ENCODE peak calls at places on chromosomes 12 and 14, in nine cellular contexts. One of them, this sample, is unnamed.

GRCh38 chr14:59481407-59482119 is 2.6 kb downstream of the L3HYPDH start:
- DNase-seq in stimulated activated CD8-positive, alpha-beta memory T cell treated with anti-CD3 and anti-CD28 coated beads, Interleukin-15, amount 100 ng/mL, for 24 hours: no peak
- DNase-seq in fibroblast of pulmonary artery: peak
- DNase-seq in iris pigment epithelial cell: peak
- DNase-seq in GM23248: peak
- DNase-seq in lower leg skin: no peak
- DNase-seq in DMS153: no peak
- DNase-seq in activated T-cell treated with anti-CD3 and anti-CD28 coated beads, Interleukin-2, amount 50 U/mL, for 4 hours: no peak
- DNase-seq in progenitor cell of endocrine pancreas: no peak
- DNase-seq in this sample: no peak

GRCh38 chr12:100170313-100170858 is 27.7 kb upstream of the BLTP3B start:
- DNase-seq in stimulated activated CD8-positive, alpha-beta memory T cell treated with anti-CD3 and anti-CD28 coated beads, Interleukin-15, amount 100 ng/mL, for 24 hours: no peak
- DNase-seq in fibroblast of pulmonary artery: no peak
- DNase-seq in iris pigment epithelial cell: no peak
- DNase-seq in GM23248: no peak
- DNase-seq in lower leg skin: no peak
- DNase-seq in DMS153: no peak
- DNase-seq in activated T-cell treated with anti-CD3 and anti-CD28 coated beads, Interleukin-2, amount 50 U/mL, for 4 hours: no peak
- DNase-seq in progenitor cell of endocrine pancreas: no peak
- DNase-seq in this sample: no peak

GRCh38 chr12:9754984-9755383 is 5.7 kb downstream of the CD69 start:
- DNase-seq in stimulated activated CD8-positive, alpha-beta memory T cell treated with anti-CD3 and anti-CD28 coated beads, Interleukin-15, amount 100 ng/mL, for 24 hours: no peak
- DNase-seq in fibroblast of pulmonary artery: no peak
- DNase-seq in iris pigment epithelial cell: no peak
- DNase-seq in GM23248: no peak
- DNase-seq in lower leg skin: no peak
- DNase-seq in DMS153: no peak
- DNase-seq in activated T-cell treated with anti-CD3 and anti-CD28 coated beads, Interleukin-2, amount 50 U/mL, for 4 hours: no peak
- DNase-seq in progenitor cell of endocrine pancreas: no peak
- DNase-seq in this sample: no peak

GRCh38 chr12:81329088-81329487 is 251.2 kb downstream of the ACSS3 start:
- DNase-seq in stimulated activated CD8-positive, alpha-beta memory T cell treated with anti-CD3 and anti-CD28 coated beads, Interleukin-15, amount 100 ng/mL, for 24 hours: no peak
- DNase-seq in fibroblast of pulmonary artery: peak
- DNase-seq in iris pigment epithelial cell: peak
- DNase-seq in GM23248: peak
- DNase-seq in lower leg skin: no peak
- DNase-seq in DMS153: no peak
- DNase-seq in activated T-cell treated with anti-CD3 and anti-CD28 coated beads, Interleukin-2, amount 50 U/mL, for 4 hours: no peak
- DNase-seq in progenitor cell of endocrine pancreas: no peak
- DNase-seq in this sample: no peak

GRCh38 chr12:67758119-67758873 is 109.8 kb downstream of the DYRK2 start:
- DNase-seq in stimulated activated CD8-positive, alpha-beta memory T cell treated with anti-CD3 and anti-CD28 coated beads, Interleukin-15, amount 100 ng/mL, for 24 hours: no peak
- DNase-seq in fibroblast of pulmonary artery: no peak
- DNase-seq in iris pigment epithelial cell: no peak
- DNase-seq in GM23248: no peak
- DNase-seq in lower leg skin: no peak
- DNase-seq in DMS153: no peak
- DNase-seq in activated T-cell treated with anti-CD3 and anti-CD28 coated beads, Interleukin-2, amount 50 U/mL, for 4 hours: no peak
- DNase-seq in progenitor cell of endocrine pancreas: no peak
- DNase-seq in this sample: no peak

GRCh38 chr14:56325251-56325839 is 207.1 kb downstream of the PELI2 start:
- DNase-seq in stimulated activated CD8-positive, alpha-beta memory T cell treated with anti-CD3 and anti-CD28 coated beads, Interleukin-15, amount 100 ng/mL, for 24 hours: no peak
- DNase-seq in fibroblast of pulmonary artery: peak
- DNase-seq in iris pigment epithelial cell: no peak
- DNase-seq in GM23248: peak
- DNase-seq in lower leg skin: no peak
- DNase-seq in DMS153: no peak
- DNase-seq in activated T-cell treated with anti-CD3 and anti-CD28 coated beads, Interleukin-2, amount 50 U/mL, for 4 hours: no peak
- DNase-seq in progenitor cell of endocrine pancreas: no peak
- DNase-seq in this sample: no peak

GRCh38 chr14:79643132-79643531 is 568.2 kb downstream of the DIO2 start:
- DNase-seq in stimulated activated CD8-positive, alpha-beta memory T cell treated with anti-CD3 and anti-CD28 coated beads, Interleukin-15, amount 100 ng/mL, for 24 hours: no peak
- DNase-seq in fibroblast of pulmonary artery: no peak
- DNase-seq in iris pigment epithelial cell: no peak
- DNase-seq in GM23248: no peak
- DNase-seq in lower leg skin: no peak
- DNase-seq in DMS153: no peak
- DNase-seq in activated T-cell treated with anti-CD3 and anti-CD28 coated beads, Interleukin-2, amount 50 U/mL, for 4 hours: no peak
- DNase-seq in progenitor cell of endocrine pancreas: no peak
- DNase-seq in this sample: no peak

GRCh38 chr14:54515670-54516069 is 6.0 kb downstream of the CGRRF1 start:
- DNase-seq in stimulated activated CD8-positive, alpha-beta memory T cell treated with anti-CD3 and anti-CD28 coated beads, Interleukin-15, amount 100 ng/mL, for 24 hours: no peak
- DNase-seq in fibroblast of pulmonary artery: no peak
- DNase-seq in iris pigment epithelial cell: no peak
- DNase-seq in GM23248: no peak
- DNase-seq in lower leg skin: no peak
- DNase-seq in DMS153: no peak
- DNase-seq in activated T-cell treated with anti-CD3 and anti-CD28 coated beads, Interleukin-2, amount 50 U/mL, for 4 hours: no peak
- DNase-seq in progenitor cell of endocrine pancreas: no peak
- DNase-seq in this sample: no peak

GRCh38 chr12:104567832-104568490 is 111.2 kb downstream of the CHST11 start:
- DNase-seq in stimulated activated CD8-positive, alpha-beta memory T cell treated with anti-CD3 and anti-CD28 coated beads, Interleukin-15, amount 100 ng/mL, for 24 hours: no peak
- DNase-seq in fibroblast of pulmonary artery: peak
- DNase-seq in iris pigment epithelial cell: no peak
- DNase-seq in GM23248: no peak
- DNase-seq in lower leg skin: no peak
- DNase-seq in DMS153: no peak
- DNase-seq in activated T-cell treated with anti-CD3 and anti-CD28 coated beads, Interleukin-2, amount 50 U/mL, for 4 hours: no peak
- DNase-seq in progenitor cell of endocrine pancreas: no peak
- DNase-seq in this sample: no peak

GRCh38 chr12:24500466-24501232 is 448.3 kb downstream of the BCAT1 start:
- DNase-seq in stimulated activated CD8-positive, alpha-beta memory T cell treated with anti-CD3 and anti-CD28 coated beads, Interleukin-15, amount 100 ng/mL, for 24 hours: no peak
- DNase-seq in fibroblast of pulmonary artery: no peak
- DNase-seq in iris pigment epithelial cell: peak
- DNase-seq in GM23248: peak
- DNase-seq in lower leg skin: no peak
- DNase-seq in DMS153: no peak
- DNase-seq in activated T-cell treated with anti-CD3 and anti-CD28 coated beads, Interleukin-2, amount 50 U/mL, for 4 hours: no peak
- DNase-seq in progenitor cell of endocrine pancreas: no peak
- DNase-seq in this sample: no peak

GRCh38 chr12:4274396-4274959 is 916 bp downstream of the CCND2 start:
- DNase-seq in stimulated activated CD8-positive, alpha-beta memory T cell treated with anti-CD3 and anti-CD28 coated beads, Interleukin-15, amount 100 ng/mL, for 24 hours: no peak
- DNase-seq in fibroblast of pulmonary artery: peak
- DNase-seq in iris pigment epithelial cell: peak
- DNase-seq in GM23248: peak
- DNase-seq in lower leg skin: no peak
- DNase-seq in DMS153: no peak
- DNase-seq in activated T-cell treated with anti-CD3 and anti-CD28 coated beads, Interleukin-2, amount 50 U/mL, for 4 hours: no peak
- DNase-seq in progenitor cell of endocrine pancreas: no peak
- DNase-seq in this sample: peak

GRCh38 chr14:58106446-58106845 is 45.6 kb downstream of the ARMH4 start:
- DNase-seq in stimulated activated CD8-positive, alpha-beta memory T cell treated with anti-CD3 and anti-CD28 coated beads, Interleukin-15, amount 100 ng/mL, for 24 hours: no peak
- DNase-seq in fibroblast of pulmonary artery: no peak
- DNase-seq in iris pigment epithelial cell: no peak
- DNase-seq in GM23248: no peak
- DNase-seq in lower leg skin: no peak
- DNase-seq in DMS153: no peak
- DNase-seq in activated T-cell treated with anti-CD3 and anti-CD28 coated beads, Interleukin-2, amount 50 U/mL, for 4 hours: no peak
- DNase-seq in progenitor cell of endocrine pancreas: no peak
- DNase-seq in this sample: no peak

GRCh38 chr14:104159990-104160389 is 21.6 kb downstream of the KIF26A start:
- DNase-seq in stimulated activated CD8-positive, alpha-beta memory T cell treated with anti-CD3 and anti-CD28 coated beads, Interleukin-15, amount 100 ng/mL, for 24 hours: no peak
- DNase-seq in fibroblast of pulmonary artery: no peak
- DNase-seq in iris pigment epithelial cell: no peak
- DNase-seq in GM23248: no peak
- DNase-seq in lower leg skin: no peak
- DNase-seq in DMS153: no peak
- DNase-seq in activated T-cell treated with anti-CD3 and anti-CD28 coated beads, Interleukin-2, amount 50 U/mL, for 4 hours: no peak
- DNase-seq in progenitor cell of endocrine pancreas: no peak
- DNase-seq in this sample: no peak

GRCh38 chr12:25115677-25116076 is 79.3 kb downstream of the DNAI7 start:
- DNase-seq in stimulated activated CD8-positive, alpha-beta memory T cell treated with anti-CD3 and anti-CD28 coated beads, Interleukin-15, amount 100 ng/mL, for 24 hours: no peak
- DNase-seq in fibroblast of pulmonary artery: no peak
- DNase-seq in iris pigment epithelial cell: no peak
- DNase-seq in GM23248: no peak
- DNase-seq in lower leg skin: no peak
- DNase-seq in DMS153: no peak
- DNase-seq in activated T-cell treated with anti-CD3 and anti-CD28 coated beads, Interleukin-2, amount 50 U/mL, for 4 hours: no peak
- DNase-seq in progenitor cell of endocrine pancreas: no peak
- DNase-seq in this sample: no peak

GRCh38 chr14:85813040-85813439 is 283.1 kb downstream of the FLRT2 start:
- DNase-seq in stimulated activated CD8-positive, alpha-beta memory T cell treated with anti-CD3 and anti-CD28 coated beads, Interleukin-15, amount 100 ng/mL, for 24 hours: no peak
- DNase-seq in fibroblast of pulmonary artery: no peak
- DNase-seq in iris pigment epithelial cell: no peak
- DNase-seq in GM23248: no peak
- DNase-seq in lower leg skin: no peak
- DNase-seq in DMS153: no peak
- DNase-seq in activated T-cell treated with anti-CD3 and anti-CD28 coated beads, Interleukin-2, amount 50 U/mL, for 4 hours: no peak
- DNase-seq in progenitor cell of endocrine pancreas: no peak
- DNase-seq in this sample: no peak

GRCh38 chr12:46559311-46559710 is 186.7 kb upstream of the SLC38A2 start:
- DNase-seq in stimulated activated CD8-positive, alpha-beta memory T cell treated with anti-CD3 and anti-CD28 coated beads, Interleukin-15, amount 100 ng/mL, for 24 hours: no peak
- DNase-seq in fibroblast of pulmonary artery: peak
- DNase-seq in iris pigment epithelial cell: peak
- DNase-seq in GM23248: peak
- DNase-seq in lower leg skin: no peak
- DNase-seq in DMS153: no peak
- DNase-seq in activated T-cell treated with anti-CD3 and anti-CD28 coated beads, Interleukin-2, amount 50 U/mL, for 4 hours: no peak
- DNase-seq in progenitor cell of endocrine pancreas: no peak
- DNase-seq in this sample: no peak

GRCh38 chr14:21866479-21866878 is 192.9 kb upstream of the OR4E1 start:
- DNase-seq in stimulated activated CD8-positive, alpha-beta memory T cell treated with anti-CD3 and anti-CD28 coated beads, Interleukin-15, amount 100 ng/mL, for 24 hours: no peak
- DNase-seq in fibroblast of pulmonary artery: peak
- DNase-seq in iris pigment epithelial cell: peak
- DNase-seq in GM23248: peak
- DNase-seq in lower leg skin: no peak
- DNase-seq in DMS153: no peak
- DNase-seq in activated T-cell treated with anti-CD3 and anti-CD28 coated beads, Interleukin-2, amount 50 U/mL, for 4 hours: no peak
- DNase-seq in progenitor cell of endocrine pancreas: no peak
- DNase-seq in this sample: no peak

GRCh38 chr12:56600753-56601152 is 29.4 kb downstream of the BAZ2A start:
- DNase-seq in stimulated activated CD8-positive, alpha-beta memory T cell treated with anti-CD3 and anti-CD28 coated beads, Interleukin-15, amount 100 ng/mL, for 24 hours: no peak
- DNase-seq in fibroblast of pulmonary artery: no peak
- DNase-seq in iris pigment epithelial cell: no peak
- DNase-seq in GM23248: no peak
- DNase-seq in lower leg skin: no peak
- DNase-seq in DMS153: no peak
- DNase-seq in activated T-cell treated with anti-CD3 and anti-CD28 coated beads, Interleukin-2, amount 50 U/mL, for 4 hours: no peak
- DNase-seq in progenitor cell of endocrine pancreas: no peak
- DNase-seq in this sample: no peak

GRCh38 chr12:85329913-85330312 is 49.9 kb downstream of the ALX1 start:
- DNase-seq in stimulated activated CD8-positive, alpha-beta memory T cell treated with anti-CD3 and anti-CD28 coated beads, Interleukin-15, amount 100 ng/mL, for 24 hours: no peak
- DNase-seq in fibroblast of pulmonary artery: no peak
- DNase-seq in iris pigment epithelial cell: no peak
- DNase-seq in GM23248: no peak
- DNase-seq in lower leg skin: no peak
- DNase-seq in DMS153: peak
- DNase-seq in activated T-cell treated with anti-CD3 and anti-CD28 coated beads, Interleukin-2, amount 50 U/mL, for 4 hours: no peak
- DNase-seq in progenitor cell of endocrine pancreas: no peak
- DNase-seq in this sample: no peak

GRCh38 chr14:100304825-100305445 is 1.3 kb downstream of the SLC25A29 start:
- DNase-seq in stimulated activated CD8-positive, alpha-beta memory T cell treated with anti-CD3 and anti-CD28 coated beads, Interleukin-15, amount 100 ng/mL, for 24 hours: no peak
- DNase-seq in fibroblast of pulmonary artery: no peak
- DNase-seq in iris pigment epithelial cell: peak
- DNase-seq in GM23248: peak
- DNase-seq in lower leg skin: peak
- DNase-seq in DMS153: no peak
- DNase-seq in activated T-cell treated with anti-CD3 and anti-CD28 coated beads, Interleukin-2, amount 50 U/mL, for 4 hours: peak
- DNase-seq in progenitor cell of endocrine pancreas: peak
- DNase-seq in this sample: no peak

GRCh38 chr12:116171549-116171948 is 105.9 kb downstream of the MED13L start:
- DNase-seq in stimulated activated CD8-positive, alpha-beta memory T cell treated with anti-CD3 and anti-CD28 coated beads, Interleukin-15, amount 100 ng/mL, for 24 hours: no peak
- DNase-seq in fibroblast of pulmonary artery: peak
- DNase-seq in iris pigment epithelial cell: peak
- DNase-seq in GM23248: peak
- DNase-seq in lower leg skin: no peak
- DNase-seq in DMS153: no peak
- DNase-seq in activated T-cell treated with anti-CD3 and anti-CD28 coated beads, Interleukin-2, amount 50 U/mL, for 4 hours: no peak
- DNase-seq in progenitor cell of endocrine pancreas: no peak
- DNase-seq in this sample: no peak

GRCh38 chr14:104091927-104092771 is 6.6 kb downstream of the ASPG start:
- DNase-seq in stimulated activated CD8-positive, alpha-beta memory T cell treated with anti-CD3 and anti-CD28 coated beads, Interleukin-15, amount 100 ng/mL, for 24 hours: no peak
- DNase-seq in fibroblast of pulmonary artery: no peak
- DNase-seq in iris pigment epithelial cell: no peak
- DNase-seq in GM23248: no peak
- DNase-seq in lower leg skin: no peak
- DNase-seq in DMS153: no peak
- DNase-seq in activated T-cell treated with anti-CD3 and anti-CD28 coated beads, Interleukin-2, amount 50 U/mL, for 4 hours: no peak
- DNase-seq in progenitor cell of endocrine pancreas: no peak
- DNase-seq in this sample: no peak

GRCh38 chr12:79560165-79560889 is 130.4 kb downstream of the PAWR start:
- DNase-seq in stimulated activated CD8-positive, alpha-beta memory T cell treated with anti-CD3 and anti-CD28 coated beads, Interleukin-15, amount 100 ng/mL, for 24 hours: no peak
- DNase-seq in fibroblast of pulmonary artery: no peak
- DNase-seq in iris pigment epithelial cell: no peak
- DNase-seq in GM23248: no peak
- DNase-seq in lower leg skin: no peak
- DNase-seq in DMS153: no peak
- DNase-seq in activated T-cell treated with anti-CD3 and anti-CD28 coated beads, Interleukin-2, amount 50 U/mL, for 4 hours: no peak
- DNase-seq in progenitor cell of endocrine pancreas: no peak
- DNase-seq in this sample: no peak

GRCh38 chr12:76043377-76043776 is 11.8 kb upstream of the PHLDA1 start:
- DNase-seq in stimulated activated CD8-positive, alpha-beta memory T cell treated with anti-CD3 and anti-CD28 coated beads, Interleukin-15, amount 100 ng/mL, for 24 hours: no peak
- DNase-seq in fibroblast of pulmonary artery: no peak
- DNase-seq in iris pigment epithelial cell: no peak
- DNase-seq in GM23248: no peak
- DNase-seq in lower leg skin: no peak
- DNase-seq in DMS153: no peak
- DNase-seq in activated T-cell treated with anti-CD3 and anti-CD28 coated beads, Interleukin-2, amount 50 U/mL, for 4 hours: no peak
- DNase-seq in progenitor cell of endocrine pancreas: no peak
- DNase-seq in this sample: no peak

GRCh38 chr12:52216107-52216506 is 16.9 kb upstream of the KRT7 start:
- DNase-seq in stimulated activated CD8-positive, alpha-beta memory T cell treated with anti-CD3 and anti-CD28 coated beads, Interleukin-15, amount 100 ng/mL, for 24 hours: no peak
- DNase-seq in fibroblast of pulmonary artery: no peak
- DNase-seq in iris pigment epithelial cell: no peak
- DNase-seq in GM23248: no peak
- DNase-seq in lower leg skin: no peak
- DNase-seq in DMS153: no peak
- DNase-seq in activated T-cell treated with anti-CD3 and anti-CD28 coated beads, Interleukin-2, amount 50 U/mL, for 4 hours: no peak
- DNase-seq in progenitor cell of endocrine pancreas: no peak
- DNase-seq in this sample: no peak

GRCh38 chr12:41293011-41293410 is 104.9 kb downstream of the PDZRN4 start:
- DNase-seq in stimulated activated CD8-positive, alpha-beta memory T cell treated with anti-CD3 and anti-CD28 coated beads, Interleukin-15, amount 100 ng/mL, for 24 hours: no peak
- DNase-seq in fibroblast of pulmonary artery: no peak
- DNase-seq in iris pigment epithelial cell: no peak
- DNase-seq in GM23248: no peak
- DNase-seq in lower leg skin: no peak
- DNase-seq in DMS153: no peak
- DNase-seq in activated T-cell treated with anti-CD3 and anti-CD28 coated beads, Interleukin-2, amount 50 U/mL, for 4 hours: no peak
- DNase-seq in progenitor cell of endocrine pancreas: no peak
- DNase-seq in this sample: no peak

GRCh38 chr12:69688021-69688420 is 11.1 kb downstream of the BEST3 start:
- DNase-seq in stimulated activated CD8-positive, alpha-beta memory T cell treated with anti-CD3 and anti-CD28 coated beads, Interleukin-15, amount 100 ng/mL, for 24 hours: no peak
- DNase-seq in fibroblast of pulmonary artery: peak
- DNase-seq in iris pigment epithelial cell: peak
- DNase-seq in GM23248: peak
- DNase-seq in lower leg skin: no peak
- DNase-seq in DMS153: no peak
- DNase-seq in activated T-cell treated with anti-CD3 and anti-CD28 coated beads, Interleukin-2, amount 50 U/mL, for 4 hours: no peak
- DNase-seq in progenitor cell of endocrine pancreas: no peak
- DNase-seq in this sample: no peak

GRCh38 chr12:82425241-82425640 is 66.9 kb downstream of the METTL25 start:
- DNase-seq in stimulated activated CD8-positive, alpha-beta memory T cell treated with anti-CD3 and anti-CD28 coated beads, Interleukin-15, amount 100 ng/mL, for 24 hours: no peak
- DNase-seq in fibroblast of pulmonary artery: peak
- DNase-seq in iris pigment epithelial cell: peak
- DNase-seq in GM23248: peak
- DNase-seq in lower leg skin: no peak
- DNase-seq in DMS153: no peak
- DNase-seq in activated T-cell treated with anti-CD3 and anti-CD28 coated beads, Interleukin-2, amount 50 U/mL, for 4 hours: no peak
- DNase-seq in progenitor cell of endocrine pancreas: no peak
- DNase-seq in this sample: no peak

GRCh38 chr12:104792570-104792969 is 165.5 kb downstream of the SLC41A2 start:
- DNase-seq in stimulated activated CD8-positive, alpha-beta memory T cell treated with anti-CD3 and anti-CD28 coated beads, Interleukin-15, amount 100 ng/mL, for 24 hours: no peak
- DNase-seq in fibroblast of pulmonary artery: peak
- DNase-seq in iris pigment epithelial cell: peak
- DNase-seq in GM23248: peak
- DNase-seq in lower leg skin: no peak
- DNase-seq in DMS153: no peak
- DNase-seq in activated T-cell treated with anti-CD3 and anti-CD28 coated beads, Interleukin-2, amount 50 U/mL, for 4 hours: no peak
- DNase-seq in progenitor cell of endocrine pancreas: no peak
- DNase-seq in this sample: no peak

GRCh38 chr14:106843951-106844483 is 1317.6 kb downstream of the TMEM121 start:
- DNase-seq in stimulated activated CD8-positive, alpha-beta memory T cell treated with anti-CD3 and anti-CD28 coated beads, Interleukin-15, amount 100 ng/mL, for 24 hours: no peak
- DNase-seq in fibroblast of pulmonary artery: no peak
- DNase-seq in iris pigment epithelial cell: no peak
- DNase-seq in GM23248: no peak
- DNase-seq in lower leg skin: no peak
- DNase-seq in DMS153: no peak
- DNase-seq in activated T-cell treated with anti-CD3 and anti-CD28 coated beads, Interleukin-2, amount 50 U/mL, for 4 hours: no peak
- DNase-seq in progenitor cell of endocrine pancreas: no peak
- DNase-seq in this sample: peak

GRCh38 chr14:48253020-48253419 is 577.6 kb upstream of the MDGA2 start:
- DNase-seq in stimulated activated CD8-positive, alpha-beta memory T cell treated with anti-CD3 and anti-CD28 coated beads, Interleukin-15, amount 100 ng/mL, for 24 hours: no peak
- DNase-seq in fibroblast of pulmonary artery: no peak
- DNase-seq in iris pigment epithelial cell: no peak
- DNase-seq in GM23248: no peak
- DNase-seq in lower leg skin: no peak
- DNase-seq in DMS153: no peak
- DNase-seq in activated T-cell treated with anti-CD3 and anti-CD28 coated beads, Interleukin-2, amount 50 U/mL, for 4 hours: no peak
- DNase-seq in progenitor cell of endocrine pancreas: no peak
- DNase-seq in this sample: no peak

This sample was measured in stimulated activated CD4-positive, alpha-beta T cell treated with anti-CD3 and anti-CD28 coated beads, Interleukin-4, amount 100 ng/mL, for 1 hour.